ENCODE peak calls at places on chromosome 21, in nine cellular contexts. P is GM23248; E is body of pancreas; K is heart right ventricle; U is neural progenitor cell; Y is MM.1S; I is lower lobe of right lung; X is brain microvascular endothelial cell; Z is CD4-positive, alpha-beta memory T cell. B is an unnamed sample.

GRCh38 chr21:28699591-28700259 is 293.0 kb downstream of the LTN1 start:
- DNase-seq in P (no peak), E (no peak), K (no peak), U (no peak), Y (no peak), I (no peak), X (no peak), Z (no peak), B (no peak)

GRCh38 chr21:41045534-41046268 is 122.3 kb upstream of the BACE2 start:
- DNase-seq in P (no peak), E (peak), K (no peak), U (peak), Y (no peak), I (peak), X (no peak), Z (no peak), B (no peak)

GRCh38 chr21:17498586-17498985 is 14.3 kb upstream of the CXADR start:
- DNase-seq in P (no peak), E (no peak), K (no peak), U (no peak), Y (no peak), I (no peak), X (no peak), Z (no peak), B (no peak)

GRCh38 chr21:29423521-29423920 is 124.8 kb downstream of the BACH1 start:
- DNase-seq in P (no peak), E (no peak), K (no peak), U (no peak), Y (no peak), I (no peak), X (no peak), Z (no peak), B (no peak)

GRCh38 chr21:38979271-38980196 is 173.8 kb downstream of the ETS2 start:
- DNase-seq in P (peak), E (no peak), K (no peak), U (peak), Y (no peak), I (no peak), X (no peak), Z (no peak), B (no peak)

GRCh38 chr21:35198982-35199732 is 150.1 kb upstream of the RUNX1 start:
- DNase-seq in P (no peak), E (no peak), K (no peak), U (no peak), Y (no peak), I (no peak), X (no peak), Z (no peak), B (no peak)

GRCh38 chr21:41707231-41707988 is 59.4 kb downstream of the RIPK4 start:
- DNase-seq in P (no peak), E (peak), K (no peak), U (no peak), Y (peak), I (no peak), X (no peak), Z (no peak), B (peak)

GRCh38 chr21:42234464-42235241 is 15.7 kb downstream of the ABCG1 start:
- DNase-seq in P (peak), E (peak), K (peak), U (peak), Y (peak), I (peak), X (peak), Z (peak), B (peak)

GRCh38 chr21:32137266-32137665 is 141.6 kb downstream of the MIS18A start:
- DNase-seq in P (no peak), E (no peak), K (no peak), U (no peak), Y (no peak), I (no peak), X (no peak), Z (no peak), B (no peak)

GRCh38 chr21:35149698-35150097 is 100.6 kb upstream of the RUNX1 start:
- DNase-seq in P (peak), E (no peak), K (no peak), U (no peak), Y (no peak), I (no peak), X (no peak), Z (no peak), B (no peak)

GRCh38 chr21:26844258-26845065 is 747 bp downstream of the ADAMTS1 start:
- DNase-seq in P (peak), E (peak), K (peak), U (peak), Y (peak), I (peak), X (peak), Z (no peak), B (peak)

GRCh38 chr21:44920694-44921604 is at the start of gene ITGB2:
- DNase-seq in P (no peak), E (no peak), K (peak), U (no peak), Y (no peak), I (peak), X (no peak), Z (peak), B (peak)

GRCh38 chr21:44919913-44920693 is 596 bp downstream of the ITGB2 start:
- DNase-seq in P (no peak), E (no peak), K (no peak), U (no peak), Y (no peak), I (peak), X (no peak), Z (no peak), B (peak)

GRCh38 chr21:44923481-44924084 is 2.9 kb upstream of the ITGB2 start:
- DNase-seq in P (no peak), E (no peak), K (no peak), U (no peak), Y (no peak), I (no peak), X (no peak), Z (no peak), B (no peak)

GRCh38 chr21:44919111-44919912 is 1.4 kb downstream of the ITGB2 start:
- DNase-seq in P (peak), E (no peak), K (no peak), U (no peak), Y (no peak), I (peak), X (no peak), Z (no peak), B (peak)

GRCh38 chr21:44921928-44922327 is 1.2 kb upstream of the ITGB2 start:
- DNase-seq in P (no peak), E (no peak), K (no peak), U (no peak), Y (no peak), I (no peak), X (no peak), Z (no peak), B (no peak)
- H3K4me3 ChIP-seq in P (no peak), E (no peak), K (no peak), U (no peak), Y (no peak), I (no peak), X (no peak), Z (no peak), B (no peak)

GRCh38 chr21:46559291-46559983 is 45.4 kb downstream of the S100B start:
- DNase-seq in P (no peak), E (no peak), K (no peak), U (no peak), Y (no peak), I (no peak), X (no peak), Z (peak), B (no peak)
- H3K27ac ChIP-seq in P (no peak), E (peak), K (peak), U (no peak), Y (no peak), I (peak), X (no peak), Z (peak), B (peak)

GRCh38 chr21:33947451-33948095 is 32.0 kb upstream of the ATP5PO start:
- DNase-seq in P (peak), E (peak), K (peak), U (peak), Y (peak), I (peak), X (peak), Z (peak), B (peak)
- H3K4me3 ChIP-seq in P (peak), E (no peak), K (no peak), U (peak), Y (peak), I (peak), X (peak), Z (peak), B (no peak)

GRCh38 chr21:44815852-44816628 is 1.8 kb downstream of the SUMO3 start:
- DNase-seq in P (peak), E (no peak), K (no peak), U (no peak), Y (no peak), I (no peak), X (no peak), Z (no peak), B (peak)

GRCh38 chr21:44817914-44818635 is at the start of gene SUMO3:
- DNase-seq in P (peak), E (peak), K (peak), U (peak), Y (peak), I (peak), X (peak), Z (peak), B (peak)

GRCh38 chr21:44818636-44819011 is 762 bp upstream of the SUMO3 start:
- DNase-seq in P (no peak), E (no peak), K (peak), U (no peak), Y (no peak), I (no peak), X (no peak), Z (no peak), B (peak)

GRCh38 chr21:44816761-44817505 is 929 bp downstream of the SUMO3 start:
- DNase-seq in P (no peak), E (no peak), K (peak), U (no peak), Y (no peak), I (no peak), X (no peak), Z (no peak), B (peak)

DNA sequence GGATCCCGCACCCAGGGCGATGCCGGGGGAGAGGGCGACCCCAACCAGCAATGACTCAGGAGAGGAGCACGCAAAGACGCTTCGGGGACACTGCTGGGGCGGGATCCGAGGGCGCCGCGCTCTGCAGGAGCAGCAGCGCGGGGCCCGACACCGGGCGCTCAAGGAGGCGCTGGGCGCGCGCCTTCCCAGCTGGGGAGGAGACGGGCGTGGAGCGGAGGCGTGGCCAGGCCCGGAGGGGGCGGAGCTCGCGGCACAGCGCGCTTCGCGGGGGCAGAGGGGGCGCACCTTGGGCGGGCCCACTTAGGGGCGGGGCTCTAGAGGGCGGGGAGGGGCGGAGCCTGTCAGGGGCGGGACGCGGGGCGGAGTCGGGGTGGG is 369 bp downstream of the SUMO3 start:
- DNase-seq in P (peak), E (peak), K (peak), U (peak), Y (peak), I (peak), X (peak), Z (peak), B (peak)
- H3K27ac ChIP-seq in P (no peak), E (peak), K (peak), U (no peak), Y (no peak), I (peak), X (no peak), Z (no peak), B (peak)

DNA sequence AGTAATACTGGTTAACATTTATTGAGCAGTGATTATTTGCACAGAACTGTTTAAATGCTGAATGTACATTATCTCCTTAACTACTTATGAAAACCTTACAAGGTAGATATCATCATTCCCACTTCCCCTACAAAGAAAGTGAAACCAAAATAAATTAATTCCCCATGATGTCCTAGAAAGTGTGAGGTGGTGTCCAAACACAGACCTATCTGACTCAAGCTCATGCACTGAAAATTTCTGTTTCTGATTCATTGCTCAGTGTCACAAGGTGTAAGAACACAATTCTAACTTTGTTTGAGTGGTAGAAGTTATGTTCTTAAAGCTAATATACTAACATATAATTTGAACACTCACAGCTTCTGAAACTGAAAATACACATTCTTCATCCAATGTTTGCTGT is 178.7 kb downstream of the MRPL39 start:
- DNase-seq in P (no peak), E (no peak), K (no peak), U (no peak), Y (peak), I (no peak), X (no peak), Z (no peak), B (no peak)
- H3K4me3 ChIP-seq in P (no peak), E (no peak), K (no peak), U (no peak), Y (peak), I (no peak), X (no peak), Z (no peak), B (no peak)

DNA sequence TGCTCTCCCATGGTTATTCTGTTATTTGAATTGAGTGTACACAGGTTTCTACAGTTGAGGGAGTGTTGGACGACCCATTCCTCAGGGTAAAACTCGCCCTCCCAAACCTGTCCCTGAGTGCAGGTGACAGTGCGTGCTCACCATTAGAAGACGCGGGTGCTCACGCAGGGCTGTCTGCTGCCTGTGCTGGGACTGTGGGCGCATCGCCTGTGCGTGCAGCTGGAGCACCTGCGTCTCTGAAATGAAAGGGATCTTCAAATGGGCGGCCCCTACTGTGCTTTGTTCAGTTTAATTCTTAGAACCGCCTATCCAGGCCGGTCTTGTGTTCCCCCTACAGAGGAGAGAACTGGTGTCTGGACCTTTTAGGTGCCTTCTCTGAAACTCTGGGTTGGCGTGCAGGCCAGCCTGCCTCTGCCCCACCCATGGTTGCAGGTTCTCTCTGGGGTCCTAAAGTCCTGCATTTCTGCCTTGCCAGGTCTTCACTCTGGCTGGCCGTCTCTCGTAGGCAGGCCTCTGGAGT is 125.8 kb downstream of the PCBP3 start:
- DNase-seq in P (no peak), E (no peak), K (no peak), U (no peak), Y (no peak), I (no peak), X (no peak), Z (no peak), B (no peak)
- H3K27ac ChIP-seq in P (no peak), E (no peak), K (no peak), U (no peak), Y (no peak), I (no peak), X (no peak), Z (no peak), B (no peak)

GRCh38 chr21:16193758-16194606 is 464.2 kb downstream of the USP25 start:
- DNase-seq in P (peak), E (peak), K (peak), U (peak), Y (peak), I (peak), X (peak), Z (no peak), B (peak)
- H3K4me3 ChIP-seq in P (peak), E (no peak), K (peak), U (peak), Y (peak), I (peak), X (peak), Z (no peak), B (peak)

B was measured in kidney.